ENCODE peak calls at places on chromosomes 6 and 20, in five cellular contexts. One of them, this sample, is unnamed.

GRCh38 chr20:20369353-20370086 is 1.6 kb downstream of the INSM1 start:
- DNase-seq in esophagus squamous epithelium: no peak
- DNase-seq in astrocyte: no peak
- DNase-seq in cardiac muscle cell: peak; percentile 5
- DNase-seq in neuronal stem cell: no peak
- DNase-seq in this sample: peak; percentile 44

GRCh38 chr6:164523060-164523459 is 786.3 kb downstream of the C6orf118 start:
- DNase-seq in neuronal stem cell: no peak
- DNase-seq in astrocyte: no peak
- DNase-seq in cardiac muscle cell: no peak
- DNase-seq in esophagus squamous epithelium: no peak
- DNase-seq in this sample: no peak

GRCh38 chr6:39204646-39205244 is 24.5 kb downstream of the KCNK5 start:
- DNase-seq in cardiac muscle cell: no peak
- DNase-seq in esophagus squamous epithelium: no peak
- DNase-seq in neuronal stem cell: peak; percentile 27
- DNase-seq in astrocyte: no peak
- DNase-seq in this sample: peak; percentile 77

GRCh38 chr6:62740596-62740995 is 454.6 kb upstream of the KHDRBS2 start:
- DNase-seq in astrocyte: no peak
- DNase-seq in cardiac muscle cell: no peak
- DNase-seq in esophagus squamous epithelium: no peak
- DNase-seq in neuronal stem cell: no peak
- DNase-seq in this sample: no peak

GRCh38 chr6:170147832-170148708 is 142.8 kb downstream of the DLL1 start:
- DNase-seq in neuronal stem cell: no peak
- DNase-seq in cardiac muscle cell: no peak
- DNase-seq in esophagus squamous epithelium: no peak
- DNase-seq in astrocyte: no peak
- DNase-seq in this sample: no peak

GRCh38 chr6:161511455-161512159 is 237.7 kb upstream of the AGPAT4 start:
- DNase-seq in esophagus squamous epithelium: no peak
- DNase-seq in cardiac muscle cell: peak; percentile 31
- DNase-seq in neuronal stem cell: no peak
- DNase-seq in astrocyte: no peak
- DNase-seq in this sample: no peak

GRCh38 chr6:116111552-116112528 is 11.2 kb downstream of the NT5DC1 start:
- DNase-seq in esophagus squamous epithelium: no peak
- DNase-seq in astrocyte: no peak
- DNase-seq in cardiac muscle cell: peak; percentile 60
- DNase-seq in neuronal stem cell: no peak
- DNase-seq in this sample: peak; percentile 45

GRCh38 chr6:149716181-149716580 is 1.7 kb downstream of the LATS1 start:
- DNase-seq in neuronal stem cell: no peak
- DNase-seq in esophagus squamous epithelium: no peak
- DNase-seq in cardiac muscle cell: no peak
- DNase-seq in astrocyte: no peak
- DNase-seq in this sample: no peak

GRCh38 chr20:33832113-33832853 is 21.1 kb downstream of the CHMP4B start:
- DNase-seq in cardiac muscle cell: no peak
- DNase-seq in esophagus squamous epithelium: no peak
- DNase-seq in neuronal stem cell: no peak
- DNase-seq in astrocyte: peak; percentile 38
- DNase-seq in this sample: no peak

GRCh38 chr20:208937-209566 is 18.0 kb upstream of the DEFB129 start:
- DNase-seq in esophagus squamous epithelium: no peak
- DNase-seq in neuronal stem cell: no peak
- DNase-seq in cardiac muscle cell: peak; percentile 37
- DNase-seq in astrocyte: peak; percentile 55
- DNase-seq in this sample: no peak

GRCh38 chr20:46990017-46990810 is 95.6 kb downstream of the EYA2 start:
- DNase-seq in astrocyte: no peak
- DNase-seq in neuronal stem cell: peak; percentile 43
- DNase-seq in cardiac muscle cell: no peak
- DNase-seq in esophagus squamous epithelium: no peak
- DNase-seq in this sample: no peak

GRCh38 chr20:6566821-6567220 is 200.7 kb upstream of the BMP2 start:
- DNase-seq in neuronal stem cell: no peak
- DNase-seq in astrocyte: peak; percentile 91
- DNase-seq in cardiac muscle cell: no peak
- DNase-seq in esophagus squamous epithelium: no peak
- DNase-seq in this sample: no peak

GRCh38 chr6:169723991-169724553 is at the start of gene PHF10:
- DNase-seq in cardiac muscle cell: peak; percentile 78
- DNase-seq in neuronal stem cell: peak; percentile 56
- DNase-seq in esophagus squamous epithelium: no peak
- DNase-seq in astrocyte: no peak
- DNase-seq in this sample: peak; percentile 22

GRCh38 chr20:22320245-22320915 is 264.0 kb downstream of the FOXA2 start:
- DNase-seq in cardiac muscle cell: no peak
- DNase-seq in neuronal stem cell: no peak
- DNase-seq in astrocyte: no peak
- DNase-seq in esophagus squamous epithelium: no peak
- DNase-seq in this sample: no peak

GRCh38 chr6:168908166-168908565 is 345.5 kb downstream of the THBS2 start:
- DNase-seq in cardiac muscle cell: no peak
- DNase-seq in astrocyte: peak; percentile 78
- DNase-seq in neuronal stem cell: no peak
- DNase-seq in esophagus squamous epithelium: no peak
- DNase-seq in this sample: no peak

GRCh38 chr20:32463642-32464400 is 105.7 kb downstream of the ASXL1 start:
- DNase-seq in neuronal stem cell: no peak
- DNase-seq in esophagus squamous epithelium: no peak
- DNase-seq in cardiac muscle cell: peak; percentile 34
- DNase-seq in astrocyte: no peak
- DNase-seq in this sample: no peak

GRCh38 chr6:10633216-10633615 is 61.2 kb downstream of the C6orf52 start:
- DNase-seq in astrocyte: peak; percentile 76
- DNase-seq in esophagus squamous epithelium: no peak
- DNase-seq in neuronal stem cell: no peak
- DNase-seq in cardiac muscle cell: no peak
- DNase-seq in this sample: no peak

GRCh38 chr6:907928-908327 is 215.0 kb upstream of the EXOC2 start:
- DNase-seq in cardiac muscle cell: no peak
- DNase-seq in astrocyte: no peak
- DNase-seq in neuronal stem cell: no peak
- DNase-seq in esophagus squamous epithelium: no peak
- DNase-seq in this sample: no peak

GRCh38 chr6:1923454-1923853 is 313.7 kb downstream of the FOXC1 start:
- DNase-seq in esophagus squamous epithelium: no peak
- DNase-seq in cardiac muscle cell: no peak
- DNase-seq in astrocyte: no peak
- DNase-seq in neuronal stem cell: no peak
- DNase-seq in this sample: no peak

GRCh38 chr6:150177260-150178246 is 34.7 kb downstream of the PPP1R14C start:
- DNase-seq in esophagus squamous epithelium: no peak
- DNase-seq in neuronal stem cell: no peak
- DNase-seq in cardiac muscle cell: peak; percentile 88
- DNase-seq in astrocyte: peak; percentile 60
- DNase-seq in this sample: no peak

GRCh38 chr6:144349690-144350132 is 64.6 kb downstream of the UTRN start:
- DNase-seq in astrocyte: peak; percentile 84
- DNase-seq in cardiac muscle cell: no peak
- DNase-seq in neuronal stem cell: no peak
- DNase-seq in esophagus squamous epithelium: no peak
- DNase-seq in this sample: no peak

GRCh38 chr6:118092086-118092485 is 185.0 kb downstream of the SLC35F1 start:
- DNase-seq in neuronal stem cell: no peak
- DNase-seq in esophagus squamous epithelium: no peak
- DNase-seq in cardiac muscle cell: no peak
- DNase-seq in astrocyte: no peak
- DNase-seq in this sample: no peak

GRCh38 chr6:168155193-168155592 is 76.2 kb upstream of the FRMD1 start:
- DNase-seq in neuronal stem cell: no peak
- DNase-seq in astrocyte: peak; percentile 73
- DNase-seq in cardiac muscle cell: no peak
- DNase-seq in esophagus squamous epithelium: no peak
- DNase-seq in this sample: no peak

GRCh38 chr6:140541288-140541687 is 1166.8 kb upstream of the CITED2 start:
- DNase-seq in esophagus squamous epithelium: no peak
- DNase-seq in cardiac muscle cell: no peak
- DNase-seq in neuronal stem cell: no peak
- DNase-seq in astrocyte: peak; percentile 40
- DNase-seq in this sample: no peak

GRCh38 chr20:16942702-16943101 is 194.5 kb downstream of the OTOR start:
- DNase-seq in astrocyte: peak; percentile 61
- DNase-seq in esophagus squamous epithelium: no peak
- DNase-seq in cardiac muscle cell: no peak
- DNase-seq in neuronal stem cell: no peak
- DNase-seq in this sample: no peak

GRCh38 chr6:83071023-83071422 is 3.6 kb downstream of the DOP1A start:
- DNase-seq in cardiac muscle cell: no peak
- DNase-seq in esophagus squamous epithelium: no peak
- DNase-seq in neuronal stem cell: no peak
- DNase-seq in astrocyte: no peak
- DNase-seq in this sample: no peak

GRCh38 chr6:41894366-41895299 is 542 bp downstream of the USP49 start:
- DNase-seq in astrocyte: peak; percentile 11
- DNase-seq in esophagus squamous epithelium: no peak
- DNase-seq in neuronal stem cell: no peak
- DNase-seq in cardiac muscle cell: peak; percentile 25
- DNase-seq in this sample: peak; percentile 64

GRCh38 chr20:21124190-21124589 is 1.7 kb upstream of the KIZ start:
- DNase-seq in neuronal stem cell: no peak
- DNase-seq in cardiac muscle cell: no peak
- DNase-seq in astrocyte: no peak
- DNase-seq in esophagus squamous epithelium: no peak
- DNase-seq in this sample: no peak

GRCh38 chr6:40931927-40932326 is 107.1 kb downstream of the UNC5CL start:
- DNase-seq in neuronal stem cell: no peak
- DNase-seq in astrocyte: peak; percentile 33
- DNase-seq in esophagus squamous epithelium: no peak
- DNase-seq in cardiac muscle cell: no peak
- DNase-seq in this sample: no peak

GRCh38 chr6:149323925-149324324 is 6.4 kb downstream of the TAB2 start:
- DNase-seq in neuronal stem cell: no peak
- DNase-seq in cardiac muscle cell: peak; percentile 55
- DNase-seq in astrocyte: no peak
- DNase-seq in esophagus squamous epithelium: no peak
- DNase-seq in this sample: no peak

GRCh38 chr6:13427838-13428527 is 59.4 kb downstream of the GFOD1 start:
- DNase-seq in cardiac muscle cell: peak; percentile 48
- DNase-seq in neuronal stem cell: no peak
- DNase-seq in astrocyte: no peak
- DNase-seq in esophagus squamous epithelium: peak; percentile 9
- DNase-seq in this sample: no peak

GRCh38 chr6:45590225-45590624 is 212.5 kb upstream of the SUPT3H start:
- DNase-seq in esophagus squamous epithelium: no peak
- DNase-seq in cardiac muscle cell: no peak
- DNase-seq in neuronal stem cell: no peak
- DNase-seq in astrocyte: peak; percentile 92
- DNase-seq in this sample: no peak

GRCh38 chr6:163964778-163965177 is 550.3 kb downstream of the QKI start:
- DNase-seq in esophagus squamous epithelium: no peak
- DNase-seq in neuronal stem cell: no peak
- DNase-seq in astrocyte: no peak
- DNase-seq in cardiac muscle cell: no peak
- DNase-seq in this sample: no peak

GRCh38 chr20:15937179-15937578 is 636.1 kb downstream of the KIF16B start:
- DNase-seq in neuronal stem cell: peak; percentile 23
- DNase-seq in astrocyte: no peak
- DNase-seq in cardiac muscle cell: no peak
- DNase-seq in esophagus squamous epithelium: no peak
- DNase-seq in this sample: no peak
- H3K9me3 ChIP-seq in neuronal stem cell: peaks cover 32% of the 10 kb centered on the region
- H3K9me3 ChIP-seq in astrocyte: no peaks in the 10 kb centered on the region
- H3K9me3 ChIP-seq in cardiac muscle cell: no peaks in the 10 kb centered on the region
- H3K9me3 ChIP-seq in esophagus squamous epithelium: no peaks in the 10 kb centered on the region
- H3K9me3 ChIP-seq in this sample: peaks cover 11% of the 10 kb centered on the region

DNA sequence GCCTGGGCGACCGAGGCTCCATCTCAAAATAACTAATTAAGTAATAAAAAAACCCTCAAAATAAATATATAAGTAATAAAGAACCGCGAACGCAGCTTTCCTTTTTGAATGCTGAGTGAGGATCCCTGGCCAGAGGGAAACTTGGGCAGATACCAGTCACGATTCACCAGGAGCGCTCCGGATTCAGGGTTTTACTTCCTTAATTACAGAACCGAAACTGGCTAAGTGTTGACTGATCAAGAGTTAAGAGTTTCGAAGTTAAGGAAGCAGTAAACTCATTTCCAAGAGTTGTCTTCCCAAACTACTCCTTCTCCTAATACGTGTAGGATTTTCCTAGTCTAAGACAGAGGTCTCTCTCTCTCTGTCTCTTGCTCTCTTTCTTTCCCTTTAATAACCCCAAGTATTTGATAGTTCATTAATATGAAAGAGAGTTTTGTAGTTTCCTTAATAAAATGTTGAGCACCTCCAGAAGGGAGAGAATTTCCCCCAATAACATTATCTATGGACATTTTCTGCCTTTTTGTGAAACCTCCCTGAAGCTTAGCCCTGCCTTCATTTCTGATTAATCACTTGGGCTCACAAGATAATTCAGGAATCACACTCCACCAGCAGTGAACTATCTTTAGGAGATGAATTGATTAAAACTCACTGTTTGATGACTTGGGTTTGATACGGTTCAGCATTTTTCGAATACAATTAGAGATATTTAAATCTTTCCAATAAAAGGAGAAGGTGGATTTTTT is 61.5 kb upstream of the ZNF217 start:
- DNase-seq in neuronal stem cell: no peak
- DNase-seq in esophagus squamous epithelium: no peak
- DNase-seq in astrocyte: no peak
- DNase-seq in cardiac muscle cell: no peak
- DNase-seq in this sample: no peak
- H3K27ac ChIP-seq in neuronal stem cell: no peak overlapping the region
- H3K27ac ChIP-seq in esophagus squamous epithelium: peak overlapping the region; percentile 11
- H3K27ac ChIP-seq in astrocyte: no peak overlapping the region
- H3K27ac ChIP-seq in cardiac muscle cell: no peak overlapping the region
- H3K27ac ChIP-seq in this sample: no peak overlapping the region

GRCh38 chr20:31440012-31440659 is at the start of gene DEFB123:
- DNase-seq in esophagus squamous epithelium: no peak
- DNase-seq in neuronal stem cell: no peak
- DNase-seq in astrocyte: no peak
- DNase-seq in cardiac muscle cell: no peak
- DNase-seq in this sample: no peak
- H3K9me3 ChIP-seq in esophagus squamous epithelium: no peaks in the 10 kb centered on the region
- H3K9me3 ChIP-seq in neuronal stem cell: no peaks in the 10 kb centered on the region
- H3K9me3 ChIP-seq in astrocyte: no peaks in the 10 kb centered on the region
- H3K9me3 ChIP-seq in cardiac muscle cell: no peaks in the 10 kb centered on the region
- H3K9me3 ChIP-seq in this sample: no peaks in the 10 kb centered on the region

DNA sequence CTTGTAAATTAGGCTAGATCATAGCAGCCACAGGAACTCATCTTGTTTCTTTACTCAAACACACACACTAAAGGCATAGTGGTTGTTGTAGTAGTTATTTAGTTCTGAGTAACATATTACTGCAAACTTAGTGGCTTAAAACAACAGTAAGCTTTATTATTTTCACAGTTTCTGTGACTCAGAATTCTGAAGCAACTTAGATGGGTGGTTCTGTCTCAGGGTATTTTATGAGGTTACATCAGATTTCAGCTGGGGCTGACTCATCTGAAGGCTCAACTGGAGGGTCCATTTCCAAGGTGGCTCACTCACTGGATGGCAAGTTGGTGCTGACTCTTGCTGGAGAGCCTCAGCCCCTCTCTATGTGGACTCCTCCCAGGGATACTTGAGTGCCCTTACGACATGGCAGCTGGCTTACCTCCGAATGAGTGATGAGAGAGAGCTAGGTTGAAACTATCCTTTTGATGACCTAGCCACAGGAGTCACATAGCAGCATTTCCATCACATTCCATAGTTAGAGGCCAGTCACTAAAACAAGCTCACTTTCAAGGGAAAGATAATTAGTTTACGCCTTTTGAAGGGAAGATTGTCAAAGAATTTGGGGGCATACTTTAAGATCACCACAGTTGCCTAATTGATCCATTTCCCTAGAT is 136.5 kb upstream of the PRND start:
- DNase-seq in esophagus squamous epithelium: no peak
- DNase-seq in astrocyte: no peak
- DNase-seq in neuronal stem cell: no peak
- DNase-seq in cardiac muscle cell: no peak
- DNase-seq in this sample: no peak
- H3K27ac ChIP-seq in esophagus squamous epithelium: no peak overlapping the region
- H3K27ac ChIP-seq in astrocyte: no peak overlapping the region
- H3K27ac ChIP-seq in neuronal stem cell: no peak overlapping the region
- H3K27ac ChIP-seq in cardiac muscle cell: no peak overlapping the region
- H3K27ac ChIP-seq in this sample: no peak overlapping the region

This sample was measured in WERI-Rb-1.